ENCODE peak calls at places on chromosomes 16 and 17, in four cellular contexts. G is nephron progenitor cell, Z is prostate gland, B is RWPE1. I is an unnamed sample.

GRCh38 chr17:19010729-19011505 is 6.4 kb upstream of the FAM83G start:
- DNase-seq in Z (no peak), G (no peak), B (peak; percentile 38), I (no peak)

GRCh38 chr16:81088836-81089235 is 7.4 kb downstream of the GCSH start:
- DNase-seq in G (no peak), Z (no peak), B (no peak), I (no peak)

GRCh38 chr16:31505483-31505882 is 2.7 kb downstream of the RUSF1 start:
- DNase-seq in G (no peak), B (no peak), Z (no peak), I (no peak)

GRCh38 chr17:16282522-16282921 is 65.5 kb downstream of the PIGL start:
- DNase-seq in G (no peak), Z (no peak), B (peak; percentile 72), I (no peak)

GRCh38 chr17:73641779-73642580 is 2.3 kb downstream of the SDK2 start:
- DNase-seq in G (no peak), B (no peak), Z (no peak), I (no peak)

GRCh38 chr16:72480926-72481325 is 309.0 kb upstream of the PMFBP1 start:
- DNase-seq in Z (no peak), G (no peak), B (no peak), I (no peak)

GRCh38 chr17:45986056-45986455 is 13.0 kb upstream of the STH start:
- DNase-seq in G (no peak), Z (no peak), B (no peak), I (no peak)

GRCh38 chr17:67475161-67475887 is 98.2 kb downstream of the PITPNC1 start:
- DNase-seq in G (peak; percentile 65), Z (peak; percentile 85), B (peak; percentile 74), I (peak; percentile 17)

GRCh38 chr17:49452173-49452572 is 37.5 kb upstream of the PHB1 start:
- DNase-seq in Z (no peak), G (no peak), B (no peak), I (no peak)

GRCh38 chr17:16942141-16943031 is 29.5 kb downstream of the TNFRSF13B start:
- DNase-seq in B (no peak), G (no peak), Z (no peak), I (no peak)

GRCh38 chr16:52296070-52296469 is 250.9 kb downstream of the TOX3 start:
- DNase-seq in G (no peak), B (no peak), Z (no peak), I (no peak)

GRCh38 chr17:64591944-64592343 is 70.2 kb downstream of the SMURF2 start:
- DNase-seq in G (no peak), Z (no peak), B (no peak), I (no peak)

GRCh38 chr17:28295677-28296578 is 23.1 kb upstream of the TMEM97 start:
- DNase-seq in B (no peak), G (no peak), Z (no peak), I (no peak)

GRCh38 chr17:15091825-15092224 is 173.3 kb downstream of the PMP22 start:
- DNase-seq in G (no peak), B (peak; percentile 21), Z (no peak), I (no peak)

GRCh38 chr16:63921737-63922136 is 1200.1 kb downstream of the CDH11 start:
- DNase-seq in G (no peak), B (no peak), Z (no peak), I (no peak)

GRCh38 chr17:10875984-10876555 is 38.2 kb upstream of the PIRT start:
- DNase-seq in B (peak; percentile 46), G (peak; percentile 78), Z (peak; percentile 19), I (peak; percentile 62)

GRCh38 chr17:72632026-72632684 is 460.3 kb downstream of the SLC39A11 start:
- DNase-seq in G (no peak), Z (no peak), B (no peak), I (no peak)

GRCh38 chr16:4917117-4917516 is 19.8 kb downstream of the PPL start:
- DNase-seq in B (no peak), Z (no peak), G (no peak), I (no peak)

GRCh38 chr17:2042355-2042929 is 620 bp downstream of the OVCA2 start:
- DNase-seq in B (no peak), G (peak; percentile 41), Z (no peak), I (no peak)

GRCh38 chr17:28684963-28685362 is 23.0 kb downstream of the SUPT6H start:
- DNase-seq in B (no peak), Z (peak; percentile 66), G (no peak), I (no peak)

GRCh38 chr17:58339775-58340622 is 11.4 kb upstream of the TSPOAP1 start:
- DNase-seq in G (no peak), B (no peak), Z (no peak), I (no peak)

GRCh38 chr16:85490971-85491771 is 122.0 kb upstream of the GSE1 start:
- DNase-seq in G (peak; percentile 55), B (no peak), Z (no peak), I (no peak)

GRCh38 chr17:81681672-81682071 is 1.9 kb downstream of the ARL16 start:
- DNase-seq in Z (no peak), G (no peak), B (no peak), I (no peak)

GRCh38 chr17:46872421-46872820 is 21.0 kb downstream of the WNT9B start:
- DNase-seq in G (no peak), B (no peak), Z (no peak), I (no peak)

GRCh38 chr16:4261557-4262172 is 11.2 kb downstream of the TFAP4 start:
- DNase-seq in Z (no peak), B (no peak), G (peak; percentile 84), I (peak; percentile 58)

GRCh38 chr17:27920569-27920968 is 27.4 kb upstream of the LYRM9 start:
- DNase-seq in Z (no peak), G (no peak), B (no peak), I (no peak)

GRCh38 chr17:67673006-67673405 is 44.7 kb upstream of the NOL11 start:
- DNase-seq in G (no peak), Z (no peak), B (no peak), I (no peak)

GRCh38 chr16:27290582-27290981 is 22.0 kb upstream of the NSMCE1 start:
- DNase-seq in B (no peak), G (no peak), Z (no peak), I (no peak)

GRCh38 chr17:58083491-58084316 is 485 bp downstream of the DYNLL2 start:
- DNase-seq in B (peak; percentile 49), G (peak; percentile 53), Z (peak; percentile 23), I (peak; percentile 44)

GRCh38 chr16:76487411-76488064 is 210.3 kb downstream of the CNTNAP4 start:
- DNase-seq in G (no peak), Z (no peak), B (no peak), I (no peak)

GRCh38 chr16:70746040-70746707 is 54.8 kb downstream of the VAC14 start:
- DNase-seq in B (peak; percentile 68), G (no peak), Z (peak; percentile 76), I (no peak)

GRCh38 chr17:16662936-16663335 is 9.3 kb upstream of the ZNF624 start:
- DNase-seq in Z (no peak), B (peak; percentile 15), G (no peak), I (no peak)

GRCh38 chr16:4920826-4921225 is 16.1 kb downstream of the PPL start:
- DNase-seq in G (no peak), B (no peak), Z (no peak), I (no peak)

GRCh38 chr17:17071531-17072360 is 29.5 kb downstream of the MPRIP start:
- DNase-seq in B (no peak), G (no peak), Z (no peak), I (no peak)

GRCh38 chr16:31052131-31052530 is 18.8 kb downstream of the STX4 start:
- DNase-seq in B (peak; percentile 95), G (no peak), Z (no peak), I (no peak)

GRCh38 chr16:65713409-65713808 is 591.5 kb upstream of the CDH11 start:
- DNase-seq in G (no peak), Z (no peak), B (no peak), I (no peak)

GRCh38 chr16:65722429-65722828 is 600.6 kb upstream of the CDH11 start:
- DNase-seq in Z (no peak), B (no peak), G (no peak), I (no peak)

GRCh38 chr16:65717006-65717720 is 595.3 kb upstream of the CDH11 start:
- DNase-seq in Z (no peak), B (no peak), G (no peak), I (no peak)
- TF ChIP-seq CTCF in Z (no peak), B (no peak), G (no peak), I (no peak)

DNA sequence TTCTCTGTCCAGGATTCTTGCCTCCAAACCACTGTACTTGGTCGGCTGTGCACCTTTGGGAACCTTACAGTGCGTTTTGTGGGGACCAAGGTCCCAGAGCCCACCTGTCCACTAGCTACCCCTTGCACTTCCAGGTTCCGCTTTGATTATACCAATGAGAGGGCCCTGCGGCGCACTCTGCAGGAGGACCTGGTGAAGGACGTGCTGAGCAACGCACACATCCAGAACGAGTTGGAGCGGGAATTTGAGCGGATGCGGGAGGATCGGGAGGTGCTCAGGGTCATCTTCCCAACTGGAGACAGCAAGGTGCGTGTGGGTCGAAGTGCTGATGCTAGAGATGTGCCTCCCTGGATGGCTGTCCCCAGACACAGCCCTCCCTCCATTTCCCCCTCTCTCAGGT is 18.8 kb downstream of the POLR2A start:
- DNase-seq in G (no peak), B (no peak), Z (no peak), I (no peak)
- TF ChIP-seq CTCF in G (no peak), B (peak; percentile 11), Z (no peak), I (peak; percentile 34)

GRCh38 chr16:28924399-28924761 is 658 bp downstream of the RABEP2 start:
- DNase-seq in B (no peak), G (no peak), Z (no peak), I (no peak)
- TF ChIP-seq CTCF in B (no peak), G (no peak), Z (no peak), I (peak; percentile 58)

GRCh38 chr16:88611220-88611821 is 27.1 kb upstream of the IL17C start:
- DNase-seq in B (no peak), Z (no peak), G (peak; percentile 68), I (no peak)
- TF ChIP-seq CTCF in B (no peak), Z (no peak), G (no peak), I (peak; percentile 24)

GRCh38 chr17:65987988-65988387 is 203.9 kb downstream of the CEP112 start:
- DNase-seq in B (peak; percentile 4), G (no peak), Z (peak; percentile 12), I (no peak)
- TF ChIP-seq CTCF in B (peak; percentile 49), G (peak; percentile 19), Z (no peak), I (peak; percentile 66)

GRCh38 chr16:29821663-29822115 is 1.4 kb downstream of the MVP start:
- DNase-seq in G (no peak), Z (no peak), B (peak; percentile 71), I (no peak)

GRCh38 chr16:29825145-29826044 is 5.1 kb downstream of the MVP start:
- DNase-seq in G (no peak), Z (no peak), B (peak; percentile 33), I (no peak)

GRCh38 chr16:29826342-29826695 is 6.1 kb downstream of the MVP start:
- DNase-seq in B (no peak), G (no peak), Z (no peak), I (no peak)

GRCh38 chr16:29820730-29821662 is 734 bp downstream of the MVP start:
- DNase-seq in B (peak; percentile 73), Z (peak; percentile 61), G (no peak), I (no peak)

GRCh38 chr16:29824589-29825144 is 4.4 kb downstream of the MVP start:
- DNase-seq in G (no peak), B (peak; percentile 50), Z (no peak), I (no peak)
- TF ChIP-seq CTCF in G (no peak), B (no peak), Z (no peak), I (no peak)

I was measured in progenitor cell of endocrine pancreas.